ENCODE peak calls at places on chromosomes 13 and 19, in five cellular contexts. B, D, K, P and O are unnamed samples.

GRCh38 chr19:43574424-43575155 is 737 bp downstream of the XRCC1 start:
- DNase-seq in B (no peak), D (no peak), K (no peak), P (no peak), O (no peak)

GRCh38 chr13:98475521-98475920 is 101.4 kb downstream of the STK24 start:
- DNase-seq in B (peak), D (no peak), K (no peak), P (peak), O (no peak)

GRCh38 chr13:44309771-44310767 is 63.6 kb upstream of the SERP2 start:
- DNase-seq in B (no peak), D (peak), K (peak), P (no peak), O (no peak)

GRCh38 chr13:58583961-58584360 is 952.4 kb downstream of the PCDH17 start:
- DNase-seq in B (no peak), D (no peak), K (no peak), P (no peak), O (no peak)

GRCh38 chr13:110499621-110500281 is 61.8 kb downstream of the RAB20 start:
- DNase-seq in B (peak), D (peak), K (peak), P (no peak), O (no peak)

GRCh38 chr13:43985437-43986051 is 105.8 kb downstream of the LACC1 start:
- DNase-seq in B (no peak), D (no peak), K (peak), P (no peak), O (no peak)

GRCh38 chr19:36420961-36421748 is 2.7 kb upstream of the ZFP82 start:
- DNase-seq in B (peak), D (no peak), K (peak), P (peak), O (no peak)

GRCh38 chr19:48858984-48859710 is 9.3 kb downstream of the PLEKHA4 start:
- DNase-seq in B (peak), D (no peak), K (no peak), P (peak), O (no peak)

GRCh38 chr13:30463820-30464495 is 1.8 kb downstream of the HMGB1 start:
- DNase-seq in B (peak), D (peak), K (no peak), P (no peak), O (peak)

GRCh38 chr19:19106061-19106551 is 32.2 kb downstream of the TMEM161A start:
- DNase-seq in B (peak), D (no peak), K (no peak), P (peak), O (no peak)

GRCh38 chr19:35609881-35610353 is 2.6 kb upstream of the HAUS5 start:
- DNase-seq in B (no peak), D (no peak), K (no peak), P (no peak), O (no peak)

GRCh38 chr13:97967948-97968347 is 14.5 kb downstream of the IPO5 start:
- DNase-seq in B (no peak), D (no peak), K (no peak), P (no peak), O (no peak)

GRCh38 chr19:17457621-17458020 is 3.1 kb downstream of the NXNL1 start:
- DNase-seq in B (no peak), D (no peak), K (no peak), P (no peak), O (no peak)

GRCh38 chr13:25136872-25137623 is 35.0 kb downstream of the AMER2 start:
- DNase-seq in B (no peak), D (no peak), K (no peak), P (no peak), O (no peak)

GRCh38 chr13:44840131-44840530 is 149.1 kb downstream of the NUFIP1 start:
- DNase-seq in B (no peak), D (no peak), K (no peak), P (no peak), O (no peak)

GRCh38 chr19:36577271-36577996 is 4.3 kb upstream of the ZNF529 start:
- DNase-seq in B (no peak), D (no peak), K (no peak), P (no peak), O (no peak)

GRCh38 chr19:7861619-7862412 is 12.4 kb downstream of the PRR36 start:
- DNase-seq in B (peak), D (no peak), K (no peak), P (peak), O (no peak)

GRCh38 chr13:60756306-60756705 is 359.3 kb downstream of the TDRD3 start:
- DNase-seq in B (no peak), D (no peak), K (no peak), P (no peak), O (no peak)

GRCh38 chr19:13343514-13343913 is 162.8 kb downstream of the CACNA1A start:
- DNase-seq in B (no peak), D (no peak), K (no peak), P (no peak), O (no peak)

GRCh38 chr19:2469102-2469914 is 6.6 kb upstream of the GADD45B start:
- DNase-seq in B (peak), D (peak), K (no peak), P (no peak), O (no peak)

GRCh38 chr19:45125975-45126493 is 33.1 kb downstream of the PPP1R37 start:
- DNase-seq in B (peak), D (peak), K (no peak), P (peak), O (peak)